ENCODE peak calls at places on chromosomes 6 and 20, in five cellular contexts. N, F, A, B and P are unnamed samples.

GRCh38 chr20:3934628-3935027 is 45.4 kb downstream of the PANK2 start:
- DNase-seq in F (peak; percentile 49), N (peak; percentile 47), B (no peak), A (no peak), P (no peak)

GRCh38 chr6:83252717-83253116 is 59.6 kb downstream of the RWDD2A start:
- DNase-seq in N (peak; percentile 45), A (no peak), F (no peak), B (no peak), P (no peak)

GRCh38 chr20:7585126-7585679 is 355.1 kb downstream of the HAO1 start:
- DNase-seq in A (no peak), F (no peak), N (peak; percentile 52), B (no peak), P (no peak)

GRCh38 chr6:127841811-127842210 is 59.0 kb downstream of the THEMIS start:
- DNase-seq in A (no peak), N (peak; percentile 57), F (no peak), B (no peak), P (no peak)

GRCh38 chr6:136784910-136785746 is 7.1 kb downstream of the MAP3K5 start:
- DNase-seq in F (peak; percentile 68), N (no peak), A (no peak), B (peak; percentile 34), P (no peak)

GRCh38 chr6:47083586-47084047 is 41.5 kb upstream of the ADGRF1 start:
- DNase-seq in N (peak; percentile 42), B (no peak), F (peak; percentile 95), A (peak; percentile 96), P (no peak)

GRCh38 chr6:38755207-38755606 is 40.1 kb downstream of the DNAH8 start:
- DNase-seq in A (no peak), F (no peak), B (no peak), N (no peak), P (no peak)

GRCh38 chr20:58100731-58101356 is 127.6 kb downstream of the ANKRD60 start:
- DNase-seq in F (no peak), A (no peak), B (no peak), N (no peak), P (no peak)

GRCh38 chr20:48595495-48596475 is 232.0 kb downstream of the PREX1 start:
- DNase-seq in B (no peak), F (no peak), N (no peak), A (no peak), P (no peak)

GRCh38 chr6:35089935-35090505 is 51.1 kb downstream of the TCP11 start:
- DNase-seq in B (no peak), A (no peak), F (no peak), N (peak; percentile 60), P (no peak)

GRCh38 chr6:35088281-35089215 is 52.6 kb downstream of the TCP11 start:
- DNase-seq in A (no peak), N (no peak), B (no peak), F (no peak), P (no peak)

GRCh38 chr6:35090734-35091133 is 50.4 kb downstream of the TCP11 start:
- DNase-seq in N (no peak), A (no peak), B (no peak), F (no peak), P (no peak)

GRCh38 chr6:35087361-35088280 is 53.5 kb downstream of the TCP11 start:
- DNase-seq in N (no peak), B (no peak), F (peak; percentile 72), A (no peak), P (no peak)

GRCh38 chr6:35089216-35089934 is 51.8 kb downstream of the TCP11 start:
- DNase-seq in N (no peak), A (no peak), B (no peak), F (no peak), P (no peak)
- H3K27ac ChIP-seq in N (no peak overlapping the region), A (no peak overlapping the region), B (no peak overlapping the region), F (no peak overlapping the region), P (no peak overlapping the region)

GRCh38 chr6:90080876-90081464 is 186.7 kb downstream of the GJA10 start:
- DNase-seq in F (no peak), N (no peak), B (peak; percentile 77), A (no peak), P (peak; percentile 62)
- H3K27ac ChIP-seq in F (no peak overlapping the region), N (no peak overlapping the region), B (peak overlapping the region; percentile 50), A (no peak overlapping the region), P (peak overlapping the region; percentile 71)

GRCh38 chr20:62307226-62308101 is 4.7 kb downstream of the ADRM1 start:
- DNase-seq in F (no peak), A (no peak), B (no peak), N (no peak), P (no peak)

GRCh38 chr20:62309947-62310756 is 7.4 kb downstream of the ADRM1 start:
- DNase-seq in N (no peak), F (no peak), B (no peak), A (no peak), P (no peak)

GRCh38 chr20:62309198-62309944 is 6.6 kb downstream of the ADRM1 start:
- DNase-seq in B (no peak), F (no peak), N (no peak), A (no peak), P (no peak)

GRCh38 chr20:62306440-62307187 is 3.8 kb downstream of the ADRM1 start:
- DNase-seq in N (no peak), F (no peak), B (no peak), A (no peak), P (no peak)

DNA sequence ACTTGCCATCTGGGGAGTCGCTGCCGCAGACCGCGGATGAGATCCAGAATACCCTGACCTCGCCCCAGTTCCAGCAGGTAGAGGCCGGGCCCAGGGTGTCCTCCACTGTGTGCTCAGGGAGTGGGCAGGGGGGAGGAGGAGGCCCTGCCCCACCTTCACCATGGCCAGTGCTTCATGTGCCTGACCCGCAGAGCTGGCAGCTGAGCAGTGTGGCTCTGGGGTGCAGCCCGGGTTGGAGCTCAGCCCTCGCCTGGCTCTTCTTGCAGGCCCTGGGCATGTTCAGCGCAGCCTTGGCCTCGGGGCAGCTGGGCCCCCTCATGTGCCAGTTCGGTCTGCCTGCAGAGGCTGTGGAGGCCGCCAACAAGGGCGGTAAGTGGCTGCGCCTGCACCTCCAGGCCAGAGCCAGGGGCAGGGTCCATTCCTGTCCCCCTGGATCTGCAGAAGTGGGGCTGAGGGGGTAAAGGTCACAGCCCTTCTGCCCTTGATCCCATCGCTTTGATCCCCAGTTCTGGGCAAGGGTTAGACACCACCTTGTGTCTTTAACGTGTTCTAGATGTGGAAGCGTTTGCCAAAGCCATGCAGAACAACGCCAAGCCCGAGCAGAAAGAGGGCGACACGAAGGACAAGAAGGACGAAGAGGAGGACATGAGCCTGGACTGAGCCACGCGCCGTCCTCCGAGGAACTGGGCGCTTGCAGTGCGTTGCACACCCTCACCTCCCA is 5.5 kb downstream of the ADRM1 start:
- DNase-seq in N (no peak), A (no peak), F (no peak), B (no peak), P (no peak)
- H3K27ac ChIP-seq in N (no peak overlapping the region), A (peak overlapping the region; percentile 43), F (no peak overlapping the region), B (no peak overlapping the region), P (no peak overlapping the region)

GRCh38 chr6:155219299-155219698 is 44.5 kb upstream of the CLDN20 start:
- DNase-seq in F (no peak), B (no peak), A (no peak), N (no peak), P (no peak)
- H3K27ac ChIP-seq in F (no peak overlapping the region), B (no peak overlapping the region), A (no peak overlapping the region), N (no peak overlapping the region), P (no peak overlapping the region)

GRCh38 chr6:31559606-31559957 is 12.2 kb downstream of the NFKBIL1 start:
- DNase-seq in A (no peak), N (no peak), B (no peak), F (no peak), P (no peak)

GRCh38 chr6:31559958-31560696 is 12.0 kb upstream of the LTA start:
- DNase-seq in B (no peak), N (peak; percentile 75), F (peak; percentile 74), A (no peak), P (no peak)

GRCh38 chr6:31558318-31558625 is 10.9 kb downstream of the NFKBIL1 start:
- DNase-seq in A (no peak), B (no peak), N (no peak), F (no peak), P (no peak)

GRCh38 chr6:31557443-31558317 is 10.3 kb downstream of the NFKBIL1 start:
- DNase-seq in F (no peak), N (no peak), B (no peak), A (no peak), P (no peak)

DNA sequence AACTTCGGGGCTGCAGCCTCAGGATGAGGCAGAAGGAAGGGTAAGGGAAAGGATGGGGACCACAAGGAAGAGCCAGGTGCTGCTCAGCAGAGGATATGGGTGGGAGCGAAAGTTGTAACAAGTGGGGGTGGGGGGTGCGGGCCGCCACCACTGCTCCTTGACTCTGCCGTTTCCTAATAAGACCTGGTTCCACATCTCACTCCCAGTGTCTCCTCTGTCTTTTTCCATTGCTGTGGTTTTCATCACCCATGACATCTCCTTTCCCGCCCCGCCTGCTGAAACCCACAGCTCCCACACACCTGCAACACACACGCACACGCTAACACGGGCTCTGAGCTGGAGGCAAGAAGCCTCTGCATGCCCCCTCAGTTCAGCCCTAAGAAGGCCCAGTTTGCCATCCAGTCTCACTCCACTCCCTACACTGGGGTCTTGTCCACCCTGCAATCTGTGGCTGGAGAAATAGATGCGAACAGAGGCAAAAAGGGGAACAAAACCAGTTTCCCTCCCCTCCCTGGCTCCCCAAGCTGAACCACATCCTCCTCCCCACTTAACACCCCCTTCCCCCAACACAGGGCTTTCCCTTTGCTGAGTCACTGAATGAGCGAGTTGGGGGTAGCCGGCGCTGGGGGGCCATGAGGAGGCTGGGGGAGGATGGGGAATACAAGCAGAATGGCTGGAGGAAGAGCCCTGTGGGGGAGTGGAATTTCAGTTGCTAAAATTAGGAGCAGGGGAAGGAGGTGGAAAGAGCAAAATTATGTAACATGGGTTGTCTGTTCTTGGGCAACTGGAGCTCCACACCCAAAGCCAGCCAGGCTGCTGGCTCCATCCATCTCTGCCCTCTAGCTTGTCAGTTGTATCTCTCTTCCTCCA is 11.5 kb downstream of the NFKBIL1 start:
- DNase-seq in B (peak; percentile 74), N (peak; percentile 44), F (peak; percentile 51), A (no peak), P (peak; percentile 64)
- H3K27ac ChIP-seq in B (peak overlapping the region; percentile 18), N (peak overlapping the region; percentile 58), F (peak overlapping the region; percentile 7), A (no peak overlapping the region), P (peak overlapping the region; percentile 77)

DNA sequence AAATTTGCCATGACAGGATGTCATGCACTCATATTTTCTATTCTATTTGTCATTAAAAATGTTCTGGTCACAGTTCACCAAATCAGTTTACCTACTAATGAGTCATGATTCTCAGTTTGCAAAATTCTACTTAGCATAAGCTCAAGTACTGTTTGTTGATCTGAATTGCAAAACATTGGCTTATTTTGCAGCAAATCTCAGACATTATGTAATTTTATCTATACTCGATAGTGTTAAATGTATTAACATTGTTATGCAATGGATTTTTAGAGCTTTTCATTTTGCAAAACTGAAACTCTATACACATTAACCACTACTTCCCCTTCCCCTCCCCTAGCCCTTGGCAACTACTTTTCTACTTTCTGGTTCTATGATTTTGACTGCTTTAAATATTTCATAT is 213.8 kb upstream of the ZFP64 start:
- DNase-seq in B (peak; percentile 46), A (no peak), F (no peak), N (peak; percentile 19), P (no peak)
- H3K27ac ChIP-seq in B (peak overlapping the region; percentile 71), A (no peak overlapping the region), F (no peak overlapping the region), N (no peak overlapping the region), P (peak overlapping the region; percentile 74)

GRCh38 chr6:99348823-99349619 is 453 bp downstream of the FAXC start:
- DNase-seq in F (no peak), B (no peak), N (no peak), A (peak; percentile 38), P (no peak)
- H3K27ac ChIP-seq in F (no peak overlapping the region), B (no peak overlapping the region), N (no peak overlapping the region), A (no peak overlapping the region), P (no peak overlapping the region)